ENCODE peak calls at places on chromosomes 2 and 18, in four cellular contexts. One of them, this sample, is unnamed.

GRCh38 chr2:105454801-105455485 is 56.1 kb upstream of the FHL2 start:
- DNase-seq in pancreas: no peak
- DNase-seq in upper lobe of right lung: no peak
- DNase-seq in adrenal gland: no peak
- DNase-seq in this sample: peak; percentile 65

GRCh38 chr2:87403893-87404175 is 344.1 kb upstream of the PLGLB2 start:
- DNase-seq in pancreas: no peak
- DNase-seq in upper lobe of right lung: no peak
- DNase-seq in adrenal gland: no peak
- DNase-seq in this sample: no peak

GRCh38 chr18:55444496-55444895 is 143.5 kb downstream of the TCF4 start:
- DNase-seq in pancreas: no peak
- DNase-seq in upper lobe of right lung: no peak
- DNase-seq in adrenal gland: no peak
- DNase-seq in this sample: no peak

GRCh38 chr2:11495844-11496271 is 29.9 kb upstream of the E2F6 start:
- DNase-seq in pancreas: no peak
- DNase-seq in upper lobe of right lung: no peak
- DNase-seq in adrenal gland: peak; percentile 65
- DNase-seq in this sample: no peak

GRCh38 chr2:7593286-7593685 is 676.1 kb downstream of the RNF144A start:
- DNase-seq in pancreas: no peak
- DNase-seq in upper lobe of right lung: no peak
- DNase-seq in adrenal gland: no peak
- DNase-seq in this sample: no peak

GRCh38 chr18:33052886-33053285 is 280.1 kb upstream of the KLHL14 start:
- DNase-seq in pancreas: no peak
- DNase-seq in upper lobe of right lung: no peak
- DNase-seq in adrenal gland: no peak
- DNase-seq in this sample: no peak

GRCh38 chr2:46270384-46270783 is 26.8 kb upstream of the EPAS1 start:
- DNase-seq in pancreas: no peak
- DNase-seq in upper lobe of right lung: no peak
- DNase-seq in adrenal gland: no peak
- DNase-seq in this sample: no peak

GRCh38 chr18:76398295-76398694 is 96.7 kb downstream of the ZNF516 start:
- DNase-seq in pancreas: no peak
- DNase-seq in upper lobe of right lung: no peak
- DNase-seq in adrenal gland: no peak
- DNase-seq in this sample: no peak

GRCh38 chr18:23981369-23981768 is 33.2 kb upstream of the TTC39C start:
- DNase-seq in pancreas: no peak
- DNase-seq in upper lobe of right lung: no peak
- DNase-seq in adrenal gland: no peak
- DNase-seq in this sample: no peak

GRCh38 chr2:29817846-29818680 is 103.3 kb downstream of the ALK start:
- DNase-seq in pancreas: no peak
- DNase-seq in upper lobe of right lung: no peak
- DNase-seq in adrenal gland: no peak
- DNase-seq in this sample: no peak

GRCh38 chr18:9943311-9943710 is 29.5 kb downstream of the VAPA start:
- DNase-seq in pancreas: no peak
- DNase-seq in upper lobe of right lung: no peak
- DNase-seq in adrenal gland: no peak
- DNase-seq in this sample: no peak

GRCh38 chr2:173151671-173152398 is 76.2 kb downstream of the MAP3K20 start:
- DNase-seq in pancreas: no peak
- DNase-seq in upper lobe of right lung: no peak
- DNase-seq in adrenal gland: no peak
- DNase-seq in this sample: no peak

GRCh38 chr18:36153771-36154170 is 24.1 kb downstream of the ELP2 start:
- DNase-seq in pancreas: no peak
- DNase-seq in upper lobe of right lung: no peak
- DNase-seq in adrenal gland: no peak
- DNase-seq in this sample: no peak

GRCh38 chr2:109110185-109110584 is 18.8 kb upstream of the SH3RF3 start:
- DNase-seq in pancreas: no peak
- DNase-seq in upper lobe of right lung: no peak
- DNase-seq in adrenal gland: no peak
- DNase-seq in this sample: no peak

GRCh38 chr2:96485751-96486643 is 19.2 kb downstream of the NEURL3 start:
- DNase-seq in pancreas: peak; percentile 65
- DNase-seq in upper lobe of right lung: peak; percentile 84
- DNase-seq in adrenal gland: peak; percentile 69
- DNase-seq in this sample: peak; percentile 73

GRCh38 chr2:124501575-124502152 is 476.6 kb downstream of the CNTNAP5 start:
- DNase-seq in pancreas: no peak
- DNase-seq in upper lobe of right lung: no peak
- DNase-seq in adrenal gland: no peak
- DNase-seq in this sample: no peak

GRCh38 chr2:222862068-222862914 is 1.5 kb downstream of the ACSL3 start:
- DNase-seq in pancreas: no peak
- DNase-seq in upper lobe of right lung: no peak
- DNase-seq in adrenal gland: no peak
- DNase-seq in this sample: no peak

GRCh38 chr2:1778566-1778965 is 34.3 kb upstream of the PXDN start:
- DNase-seq in pancreas: no peak
- DNase-seq in upper lobe of right lung: no peak
- DNase-seq in adrenal gland: no peak
- DNase-seq in this sample: no peak

GRCh38 chr18:36419913-36420531 is 122.5 kb downstream of the FHOD3 start:
- DNase-seq in pancreas: no peak
- DNase-seq in upper lobe of right lung: no peak
- DNase-seq in adrenal gland: no peak
- DNase-seq in this sample: no peak

GRCh38 chr2:51014722-51015121 is 17.2 kb downstream of the NRXN1 start:
- DNase-seq in pancreas: no peak
- DNase-seq in upper lobe of right lung: no peak
- DNase-seq in adrenal gland: no peak
- DNase-seq in this sample: no peak

GRCh38 chr2:3597567-3597966 is 2.7 kb downstream of the COLEC11 start:
- DNase-seq in pancreas: no peak
- DNase-seq in upper lobe of right lung: no peak
- DNase-seq in adrenal gland: no peak
- DNase-seq in this sample: no peak

GRCh38 chr2:3596891-3597290 is 2.0 kb downstream of the COLEC11 start:
- DNase-seq in pancreas: no peak
- DNase-seq in upper lobe of right lung: no peak
- DNase-seq in adrenal gland: no peak
- DNase-seq in this sample: no peak

GRCh38 chr2:3595409-3595808 is 497 bp downstream of the COLEC11 start:
- DNase-seq in pancreas: no peak
- DNase-seq in upper lobe of right lung: no peak
- DNase-seq in adrenal gland: no peak
- DNase-seq in this sample: peak; percentile 55

GRCh38 chr2:3595985-3596384 is 1.1 kb downstream of the COLEC11 start:
- DNase-seq in pancreas: no peak
- DNase-seq in upper lobe of right lung: no peak
- DNase-seq in adrenal gland: no peak
- DNase-seq in this sample: no peak

DNA sequence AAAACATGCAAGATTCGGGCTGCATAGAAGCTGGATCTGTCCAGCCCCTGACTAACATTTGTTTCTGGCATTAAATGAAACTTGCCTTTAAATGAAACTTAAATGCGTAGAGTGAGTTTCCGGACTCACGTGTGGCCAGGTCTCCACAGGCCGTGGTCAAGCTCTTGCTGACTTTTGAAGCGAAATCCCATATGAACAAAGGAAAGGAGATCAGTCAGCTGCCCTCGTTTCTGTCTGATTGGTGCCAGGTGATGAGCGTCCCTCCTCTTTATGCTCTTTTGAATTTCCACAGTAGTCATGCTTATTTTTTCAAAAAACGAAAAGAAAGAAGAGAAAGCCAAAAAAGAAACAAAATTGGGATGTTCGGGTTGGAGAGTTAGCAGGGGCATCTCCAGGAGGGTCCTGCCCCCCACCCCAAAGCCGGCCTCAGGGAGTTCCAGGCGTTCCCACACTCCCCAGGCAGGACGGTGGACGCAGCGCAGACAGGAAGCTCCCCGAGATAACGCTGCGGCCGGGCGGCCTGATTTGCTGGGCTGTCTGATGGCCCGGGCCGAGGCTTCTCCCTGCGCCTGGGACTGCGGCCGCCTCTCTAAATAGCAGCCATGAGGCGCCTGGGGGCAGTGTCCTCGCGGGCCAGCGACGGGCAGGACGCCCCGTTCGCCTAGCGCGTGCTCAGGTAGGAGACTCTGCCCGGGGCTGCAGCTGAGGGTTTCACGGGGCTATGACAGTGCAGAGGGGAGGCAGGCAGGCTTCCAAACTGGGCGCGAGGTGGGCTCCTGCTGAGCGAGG is at the start of gene COLEC11:
- DNase-seq in pancreas: no peak
- DNase-seq in upper lobe of right lung: no peak
- DNase-seq in adrenal gland: peak; percentile 40
- DNase-seq in this sample: peak; percentile 93
- H3K27me3 ChIP-seq in pancreas: no peaks in the 10 kb centered on the region
- H3K27me3 ChIP-seq in upper lobe of right lung: no peaks in the 10 kb centered on the region
- H3K27me3 ChIP-seq in adrenal gland: no peaks in the 10 kb centered on the region
- H3K27me3 ChIP-seq in this sample: no peaks in the 10 kb centered on the region

DNA sequence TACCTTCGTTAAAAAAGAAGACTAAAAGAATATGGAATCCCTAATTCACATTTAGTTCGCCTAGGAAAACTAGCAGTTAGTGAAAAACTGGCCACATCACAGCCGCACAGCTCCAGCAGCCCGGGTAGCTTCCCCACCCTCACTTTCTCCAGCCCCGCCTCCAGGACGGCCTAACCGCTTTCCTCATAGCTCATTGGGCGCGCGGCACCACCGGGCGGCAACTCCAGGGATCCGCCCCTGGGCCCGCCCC is 193 bp upstream of the MIB1 start:
- DNase-seq in pancreas: peak; percentile 99
- DNase-seq in upper lobe of right lung: peak; percentile 99
- DNase-seq in adrenal gland: no peak
- DNase-seq in this sample: peak; percentile 97
- H3K4me3 ChIP-seq in pancreas: no peak overlapping the region
- H3K4me3 ChIP-seq in upper lobe of right lung: peak overlapping the region; percentile 73
- H3K4me3 ChIP-seq in adrenal gland: no peak overlapping the region
- H3K4me3 ChIP-seq in this sample: peak overlapping the region; percentile 73

GRCh38 chr2:176072951-176073904 is 10.5 kb downstream of the EVX2 start:
- DNase-seq in pancreas: no peak
- DNase-seq in upper lobe of right lung: no peak
- DNase-seq in adrenal gland: no peak
- DNase-seq in this sample: peak; percentile 50
- H3K27me3 ChIP-seq in pancreas: peaks cover 89% of the 10 kb centered on the region
- H3K27me3 ChIP-seq in upper lobe of right lung: peaks cover 100% of the 10 kb centered on the region
- H3K27me3 ChIP-seq in adrenal gland: peaks cover 96% of the 10 kb centered on the region
- H3K27me3 ChIP-seq in this sample: peaks cover 100% of the 10 kb centered on the region

GRCh38 chr2:190641469-190641868 is 7.4 kb upstream of the NAB1 start:
- DNase-seq in pancreas: no peak
- DNase-seq in upper lobe of right lung: no peak
- DNase-seq in adrenal gland: no peak
- DNase-seq in this sample: no peak
- H3K4me3 ChIP-seq in pancreas: no peak overlapping the region
- H3K4me3 ChIP-seq in upper lobe of right lung: no peak overlapping the region
- H3K4me3 ChIP-seq in adrenal gland: no peak overlapping the region
- H3K4me3 ChIP-seq in this sample: no peak overlapping the region

GRCh38 chr2:101725515-101726192 is 28.1 kb downstream of the MAP4K4 start:
- DNase-seq in pancreas: no peak
- DNase-seq in upper lobe of right lung: no peak
- DNase-seq in adrenal gland: no peak
- DNase-seq in this sample: peak; percentile 51
- H3K27me3 ChIP-seq in pancreas: no peaks in the 10 kb centered on the region
- H3K27me3 ChIP-seq in upper lobe of right lung: no peaks in the 10 kb centered on the region
- H3K27me3 ChIP-seq in adrenal gland: no peaks in the 10 kb centered on the region
- H3K27me3 ChIP-seq in this sample: no peaks in the 10 kb centered on the region

GRCh38 chr18:13220326-13220991 is 1.9 kb downstream of the LDLRAD4 start:
- DNase-seq in pancreas: no peak
- DNase-seq in upper lobe of right lung: no peak
- DNase-seq in adrenal gland: no peak
- DNase-seq in this sample: no peak
- H3K4me3 ChIP-seq in pancreas: no peak overlapping the region
- H3K4me3 ChIP-seq in upper lobe of right lung: no peak overlapping the region
- H3K4me3 ChIP-seq in adrenal gland: no peak overlapping the region
- H3K4me3 ChIP-seq in this sample: no peak overlapping the region

GRCh38 chr2:38095079-38095478 is 19.1 kb upstream of the CYP1B1 start:
- DNase-seq in pancreas: no peak
- DNase-seq in upper lobe of right lung: no peak
- DNase-seq in adrenal gland: no peak
- DNase-seq in this sample: no peak
- H3K27me3 ChIP-seq in pancreas: peaks cover 8% of the 10 kb centered on the region
- H3K27me3 ChIP-seq in upper lobe of right lung: no peaks in the 10 kb centered on the region
- H3K27me3 ChIP-seq in adrenal gland: no peaks in the 10 kb centered on the region
- H3K27me3 ChIP-seq in this sample: peaks cover 37% of the 10 kb centered on the region

DNA sequence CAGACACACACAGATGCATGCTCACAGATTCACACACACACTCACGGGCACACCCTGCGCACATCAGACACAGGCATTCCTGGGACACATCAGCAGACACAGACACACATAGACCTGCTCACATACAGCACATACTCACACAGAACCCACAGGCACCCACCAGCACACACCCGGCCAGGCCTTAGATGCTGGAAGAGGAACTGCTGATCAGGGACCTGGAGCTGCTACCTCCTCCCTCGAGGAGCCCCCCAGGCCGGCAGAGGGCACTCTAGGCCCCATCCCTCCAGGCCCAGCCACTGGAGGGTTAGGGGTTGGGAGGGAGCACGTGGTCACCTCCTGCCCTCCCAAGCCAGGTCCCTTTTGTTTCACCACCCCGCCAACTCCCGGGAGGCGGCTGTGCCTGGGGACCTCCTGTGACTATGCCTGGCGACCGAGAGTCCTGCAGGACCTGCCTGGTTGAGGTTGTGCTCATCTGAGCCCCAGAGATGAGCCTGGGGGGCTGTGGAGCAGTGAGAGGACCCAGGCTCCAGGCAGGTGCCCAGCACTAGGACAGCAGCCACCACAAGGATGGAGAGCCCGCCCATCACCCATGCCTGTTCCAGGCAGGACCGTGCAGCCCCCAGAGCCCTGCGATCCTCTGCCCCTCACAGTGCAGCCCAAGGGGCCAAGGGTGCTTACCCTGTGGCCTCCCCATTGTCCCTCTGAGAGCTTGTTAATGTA is 21.0 kb upstream of the PTMA start:
- DNase-seq in pancreas: peak; percentile 69
- DNase-seq in upper lobe of right lung: peak; percentile 89
- DNase-seq in adrenal gland: no peak
- DNase-seq in this sample: peak; percentile 97
- H3K4me3 ChIP-seq in pancreas: no peak overlapping the region
- H3K4me3 ChIP-seq in upper lobe of right lung: no peak overlapping the region
- H3K4me3 ChIP-seq in adrenal gland: no peak overlapping the region
- H3K4me3 ChIP-seq in this sample: peak overlapping the region; percentile 40

GRCh38 chr2:239561448-239562001 is 160.7 kb upstream of the HDAC4 start:
- DNase-seq in pancreas: no peak
- DNase-seq in upper lobe of right lung: peak; percentile 59
- DNase-seq in adrenal gland: no peak
- DNase-seq in this sample: no peak

GRCh38 chr2:239563561-239563960 is 162.7 kb upstream of the HDAC4 start:
- DNase-seq in pancreas: no peak
- DNase-seq in upper lobe of right lung: peak; percentile 44
- DNase-seq in adrenal gland: no peak
- DNase-seq in this sample: no peak

GRCh38 chr2:239555566-239555895 is 154.7 kb upstream of the HDAC4 start:
- DNase-seq in pancreas: no peak
- DNase-seq in upper lobe of right lung: no peak
- DNase-seq in adrenal gland: no peak
- DNase-seq in this sample: no peak

GRCh38 chr2:239558661-239559060 is 157.8 kb upstream of the HDAC4 start:
- DNase-seq in pancreas: no peak
- DNase-seq in upper lobe of right lung: peak; percentile 53
- DNase-seq in adrenal gland: no peak
- DNase-seq in this sample: no peak

GRCh38 chr2:239559417-239560261 is 158.8 kb upstream of the HDAC4 start:
- DNase-seq in pancreas: no peak
- DNase-seq in upper lobe of right lung: peak; percentile 48
- DNase-seq in adrenal gland: no peak
- DNase-seq in this sample: no peak
- H3K27me3 ChIP-seq in pancreas: no peaks in the 10 kb centered on the region
- H3K27me3 ChIP-seq in upper lobe of right lung: no peaks in the 10 kb centered on the region
- H3K27me3 ChIP-seq in adrenal gland: peaks cover 5% of the 10 kb centered on the region
- H3K27me3 ChIP-seq in this sample: no peaks in the 10 kb centered on the region

GRCh38 chr18:67359868-67360838 is 156.4 kb downstream of the DSEL start:
- DNase-seq in pancreas: peak; percentile 31
- DNase-seq in upper lobe of right lung: no peak
- DNase-seq in adrenal gland: peak; percentile 77
- DNase-seq in this sample: no peak
- H3K4me3 ChIP-seq in pancreas: no peak overlapping the region
- H3K4me3 ChIP-seq in upper lobe of right lung: peak overlapping the region; percentile 17
- H3K4me3 ChIP-seq in adrenal gland: no peak overlapping the region
- H3K4me3 ChIP-seq in this sample: no peak overlapping the region

This sample was measured in H7.